ENCODE peak calls at places on chromosomes 13 and 19, in four cellular contexts. X is pancreas, J is neuronal stem cell, H is choroid plexus epithelial cell. M is an unnamed sample.
A peak's percentile ranks its signal among the peaks of the same experiment; 100 is the strongest.

GRCh38 chr19:51531349-51532315 is at the start of gene SIGLEC6:
- DNase-seq in X (no peak), J (no peak), H (no peak), M (no peak)

GRCh38 chr13:113634279-113635047 is 23.5 kb downstream of the ATP4B start:
- DNase-seq in X (no peak), J (no peak), H (no peak), M (no peak)

GRCh38 chr19:47187797-47188196 is 43.2 kb downstream of the BBC3 start:
- DNase-seq in X (no peak), J (no peak), H (no peak), M (no peak)

GRCh38 chr13:37934339-37935191 is 65.0 kb upstream of the TRPC4 start:
- DNase-seq in X (no peak), J (no peak), H (no peak), M (no peak)

GRCh38 chr19:5994407-5995165 is 16.6 kb upstream of the RANBP3 start:
- DNase-seq in X (no peak), J (no peak), H (no peak), M (no peak)

GRCh38 chr13:77918391-77919261 is at the start of gene EDNRB:
- DNase-seq in X (no peak), J (peak; percentile 26), H (peak; percentile 57), M (no peak)

GRCh38 chr19:14002571-14003278 is 3.4 kb downstream of the RFX1 start:
- DNase-seq in X (no peak), J (no peak), H (no peak), M (no peak)

GRCh38 chr19:5968431-5969373 is 9.2 kb downstream of the RANBP3 start:
- DNase-seq in X (peak; percentile 69), J (no peak), H (no peak), M (no peak)

GRCh38 chr13:85520445-85520844 is 278.8 kb downstream of the SLITRK6 start:
- DNase-seq in X (no peak), J (no peak), H (peak; percentile 74), M (no peak)

GRCh38 chr19:43738780-43739211 is 16.0 kb downstream of the SMG9 start:
- DNase-seq in X (no peak), J (no peak), H (no peak), M (no peak)

GRCh38 chr13:51359352-51359751 is 19.9 kb downstream of the SERPINE3 start:
- DNase-seq in X (no peak), J (no peak), H (no peak), M (no peak)

GRCh38 chr13:75445717-75446529 is 36.0 kb downstream of the TBC1D4 start:
- DNase-seq in X (no peak), J (no peak), H (peak; percentile 53), M (no peak)

GRCh38 chr19:17309962-17310461 is 649 bp downstream of the DDA1 start:
- DNase-seq in X (no peak), J (no peak), H (no peak), M (no peak)

GRCh38 chr13:104301216-104301975 is 1235.2 kb upstream of the SLC10A2 start:
- DNase-seq in X (no peak), J (no peak), H (no peak), M (no peak)

GRCh38 chr19:58398087-58398486 is 2.6 kb downstream of the RNF225 start:
- DNase-seq in X (no peak), J (no peak), H (no peak), M (no peak)

GRCh38 chr19:58330458-58330857 is 3.7 kb downstream of the ZSCAN22 start:
- DNase-seq in X (no peak), J (no peak), H (peak; percentile 71), M (no peak)

GRCh38 chr13:42405665-42406390 is 133.9 kb downstream of the AKAP11 start:
- DNase-seq in X (no peak), J (no peak), H (peak; percentile 77), M (peak; percentile 23)

GRCh38 chr19:29845576-29846176 is 33.9 kb downstream of the CCNE1 start:
- DNase-seq in X (no peak), J (no peak), H (peak; percentile 38), M (no peak)

GRCh38 chr13:97161832-97162231 is 60.3 kb upstream of the MBNL2 start:
- DNase-seq in X (no peak), J (no peak), H (no peak), M (no peak)

GRCh38 chr19:19849056-19849455 is 16.6 kb upstream of the ZNF253 start:
- DNase-seq in X (no peak), J (no peak), H (no peak), M (no peak)

GRCh38 chr19:6674868-6675305 is 4.9 kb upstream of the TNFSF14 start:
- DNase-seq in X (peak; percentile 13), J (peak; percentile 17), H (peak; percentile 60), M (peak; percentile 31)

GRCh38 chr13:99442273-99442895 is 58.9 kb upstream of the TM9SF2 start:
- DNase-seq in X (peak; percentile 12), J (peak; percentile 32), H (peak; percentile 75), M (no peak)

GRCh38 chr19:29714371-29714952 is 599 bp downstream of the C19orf12 start:
- DNase-seq in X (no peak), J (no peak), H (no peak), M (no peak)

GRCh38 chr19:7771072-7771471 is 8.0 kb downstream of the CLEC4M start:
- DNase-seq in X (no peak), J (no peak), H (no peak), M (no peak)

GRCh38 chr19:3179739-3180293 is 1.2 kb downstream of the S1PR4 start:
- DNase-seq in X (no peak), J (no peak), H (no peak), M (no peak)

GRCh38 chr19:6519289-6519688 is 11.5 kb upstream of the TNFSF9 start:
- DNase-seq in X (no peak), J (no peak), H (peak; percentile 74), M (no peak)

GRCh38 chr19:10431943-10432735 is 11.8 kb downstream of the PDE4A start:
- DNase-seq in X (peak; percentile 74), J (no peak), H (no peak), M (no peak)

GRCh38 chr13:48839171-48839570 is 136.5 kb upstream of the FNDC3A start:
- DNase-seq in X (no peak), J (no peak), H (no peak), M (no peak)

GRCh38 chr13:73874460-73874859 is 259.7 kb downstream of the KLF12 start:
- DNase-seq in X (no peak), J (no peak), H (no peak), M (no peak)

GRCh38 chr13:99386911-99387788 is 80.0 kb upstream of the GPR183 start:
- DNase-seq in X (no peak), J (peak; percentile 43), H (peak; percentile 37), M (no peak)

GRCh38 chr13:35255241-35255640 is 221.2 kb downstream of the MAB21L1 start:
- DNase-seq in X (no peak), J (no peak), H (no peak), M (no peak)

GRCh38 chr19:55152017-55152416 is 3.0 kb upstream of the TNNT1 start:
- DNase-seq in X (no peak), J (no peak), H (no peak), M (no peak)

GRCh38 chr13:34420975-34421719 is 520.9 kb upstream of the NBEA start:
- DNase-seq in X (no peak), J (no peak), H (no peak), M (no peak)

GRCh38 chr13:106155411-106155810 is 380.1 kb downstream of the EFNB2 start:
- DNase-seq in X (no peak), J (no peak), H (no peak), M (no peak)

GRCh38 chr19:32830231-32831014 is 39.1 kb downstream of the SLC7A9 start:
- DNase-seq in X (no peak), J (no peak), H (peak; percentile 50), M (peak; percentile 24)

GRCh38 chr13:109345433-109345941 is 440.9 kb downstream of the IRS2 start:
- DNase-seq in X (no peak), J (no peak), H (peak; percentile 68), M (peak; percentile 57)

GRCh38 chr19:42284066-42284501 is 15.0 kb downstream of the CIC start:
- DNase-seq in X (peak; percentile 78), J (peak; percentile 68), H (peak; percentile 78), M (no peak)

GRCh38 chr19:39993605-39994004 is 3.3 kb upstream of the ZNF546 start:
- DNase-seq in X (no peak), J (no peak), H (no peak), M (no peak)

GRCh38 chr19:39997595-39998216 is 846 bp downstream of the ZNF546 start:
- DNase-seq in X (no peak), J (no peak), H (peak; percentile 60), M (no peak)

GRCh38 chr19:39996218-39996810 is 546 bp upstream of the ZNF546 start:
- DNase-seq in X (no peak), J (no peak), H (peak; percentile 53), M (no peak)

GRCh38 chr19:39996811-39997594 is at the start of gene ZNF546:
- DNase-seq in X (peak; percentile 82), J (peak; percentile 81), H (peak; percentile 90), M (peak; percentile 66)

GRCh38 chr19:39995794-39996193 is 1.1 kb upstream of the ZNF546 start:
- DNase-seq in X (no peak), J (no peak), H (no peak), M (no peak)
- H3K4me3 ChIP-seq in X (no peak overlapping the region), J (peak overlapping the region; percentile 91), H (no peak overlapping the region), M (peak overlapping the region; percentile 80)

DNA sequence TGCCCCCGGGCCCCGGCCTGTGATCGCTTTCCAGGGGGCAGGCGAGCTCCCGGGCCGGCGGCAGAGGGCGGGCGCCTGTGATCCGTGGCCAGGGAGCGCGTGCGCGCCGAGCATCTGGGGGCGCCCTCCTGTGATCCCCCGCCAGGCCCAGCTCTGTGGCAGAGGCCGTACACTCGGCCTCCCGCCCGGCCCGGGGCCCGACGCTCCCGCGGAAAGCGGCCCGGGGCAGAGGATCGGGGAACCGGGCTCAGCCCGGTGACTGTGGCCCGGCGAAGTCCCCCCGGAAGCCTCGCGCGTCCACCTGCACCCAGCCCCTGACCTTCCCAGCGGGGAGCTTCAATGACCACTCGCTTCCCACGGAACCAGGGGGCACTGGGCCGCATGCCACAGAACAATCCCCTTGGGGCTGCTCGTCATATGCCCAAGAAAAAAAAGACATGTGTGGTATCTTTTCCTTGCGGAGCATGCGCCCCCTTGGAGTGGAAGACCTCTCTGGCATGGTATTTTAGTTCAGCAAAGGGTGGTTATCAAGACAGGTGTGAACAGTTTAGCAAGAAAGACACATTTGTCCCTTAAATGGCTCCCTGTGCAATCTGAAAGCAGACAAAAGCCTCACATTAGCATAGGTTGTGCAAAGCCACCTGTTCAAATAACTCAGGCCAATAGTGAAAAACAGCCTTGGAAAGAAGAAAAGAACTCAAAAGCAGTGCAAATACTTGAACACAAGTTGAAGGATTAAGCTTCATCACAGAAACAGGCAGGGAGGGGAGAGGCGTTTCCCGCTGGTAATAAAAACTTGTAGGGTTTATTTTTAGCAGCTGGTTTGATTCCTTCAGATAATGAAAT is 290.8 kb upstream of the SOX21 start:
- DNase-seq in X (no peak), J (peak; percentile 17), H (peak; percentile 22), M (no peak)
- H3K4me3 ChIP-seq in X (peak overlapping the region; percentile 8), J (no peak overlapping the region), H (peak overlapping the region; percentile 50), M (peak overlapping the region; percentile 39)

GRCh38 chr19:34960940-34961679 is 2.9 kb downstream of the ZNF792 start:
- DNase-seq in X (no peak), J (no peak), H (no peak), M (no peak)
- H3K4me3 ChIP-seq in X (no peak overlapping the region), J (no peak overlapping the region), H (no peak overlapping the region), M (no peak overlapping the region)

DNA sequence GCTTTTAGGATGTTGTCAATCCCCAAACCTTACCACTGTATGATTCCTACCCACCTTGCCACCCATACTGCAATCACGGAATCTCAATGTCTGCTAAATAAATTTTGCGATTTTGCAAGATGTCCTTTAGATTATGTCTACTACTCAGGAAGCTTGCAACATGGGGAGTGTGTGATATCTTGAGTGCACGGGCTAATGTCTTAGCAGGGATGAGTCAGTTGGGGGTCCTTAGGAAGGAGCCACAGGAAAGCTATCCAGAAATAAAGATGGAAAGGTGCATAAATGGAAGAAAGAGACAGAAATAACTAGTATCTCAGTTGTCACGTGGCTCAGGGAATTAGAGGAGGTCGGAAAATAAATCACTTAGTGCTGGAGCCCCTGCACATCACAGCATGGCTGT is 77.1 kb downstream of the NALCN start:
- DNase-seq in X (no peak), J (no peak), H (no peak), M (no peak)
- H3K4me3 ChIP-seq in X (no peak overlapping the region), J (no peak overlapping the region), H (no peak overlapping the region), M (no peak overlapping the region)